ENCODE peak calls at places on chromosomes 2 and 18, in ten cellular contexts. X is GM13977; L is pancreas; U is GM23338; Q is WTC11; V is esophagus squamous epithelium; I is HFF-Myc; K is RWPE1; J is activated CD8-positive, alpha-beta T cell treated with anti-CD3 and anti-CD28 coated beads for 36 hours; A is transverse colon. R is an unnamed sample.

GRCh38 chr18:77206676-77207370 is 42.8 kb upstream of the GALR1 start:
- DNase-seq in X (no peak), L (no peak), U (no peak), Q (no peak), V (no peak), I (no peak), K (no peak), J (no peak), A (no peak), R (no peak)

GRCh38 chr2:222383255-222383654 is 41.1 kb upstream of the SGPP2 start:
- DNase-seq in X (no peak), L (no peak), U (no peak), Q (no peak), V (no peak), I (no peak), K (no peak), J (no peak), A (no peak), R (no peak)

GRCh38 chr2:73907840-73908452 is 15.1 kb downstream of the ACTG2 start:
- DNase-seq in X (peak), L (no peak), U (peak), Q (peak), V (no peak), I (no peak), K (no peak), J (peak), A (peak), R (peak)

GRCh38 chr2:229714736-229715541 is 584 bp upstream of the DNER start:
- DNase-seq in X (peak), L (peak), U (peak), Q (peak), V (no peak), I (no peak), K (peak), J (peak), A (peak), R (peak)

GRCh38 chr2:54456526-54457325 is 599 bp downstream of the SPTBN1 start:
- DNase-seq in X (peak), L (no peak), U (peak), Q (peak), V (no peak), I (no peak), K (peak), J (peak), A (peak), R (peak)

GRCh38 chr18:49362431-49362830 is 98.0 kb downstream of the DYM start:
- DNase-seq in X (no peak), L (no peak), U (no peak), Q (no peak), V (no peak), I (no peak), K (no peak), J (no peak), A (no peak), R (no peak)

GRCh38 chr2:224046752-224047151 is 7.7 kb upstream of the SERPINE2 start:
- DNase-seq in X (no peak), L (no peak), U (no peak), Q (no peak), V (no peak), I (no peak), K (no peak), J (no peak), A (no peak), R (no peak)

GRCh38 chr2:54606393-54606973 is 117.0 kb upstream of the EML6 start:
- DNase-seq in X (no peak), L (no peak), U (no peak), Q (no peak), V (no peak), I (no peak), K (no peak), J (peak), A (no peak), R (no peak)

GRCh38 chr18:63199743-63200241 is 119.8 kb downstream of the BCL2 start:
- DNase-seq in X (no peak), L (no peak), U (no peak), Q (no peak), V (no peak), I (no peak), K (no peak), J (peak), A (no peak), R (no peak)

GRCh38 chr2:72892506-72893173 is 5.4 kb downstream of the SPR start:
- DNase-seq in X (peak), L (peak), U (peak), Q (peak), V (no peak), I (no peak), K (peak), J (peak), A (peak), R (peak)

GRCh38 chr18:12930908-12931307 is 16.9 kb upstream of the SEH1L start:
- DNase-seq in X (no peak), L (no peak), U (no peak), Q (no peak), V (no peak), I (no peak), K (no peak), J (no peak), A (no peak), R (no peak)

GRCh38 chr2:42009657-42010580 is 37.9 kb upstream of the PKDCC start:
- DNase-seq in X (no peak), L (no peak), U (no peak), Q (no peak), V (no peak), I (no peak), K (no peak), J (peak), A (no peak), R (no peak)

GRCh38 chr2:240919161-240919781 is 13.1 kb downstream of the CROCC2 start:
- DNase-seq in X (no peak), L (peak), U (no peak), Q (no peak), V (no peak), I (no peak), K (no peak), J (no peak), A (peak), R (no peak)

GRCh38 chr2:176251928-176252327 is 17.3 kb upstream of the MTX2 start:
- DNase-seq in X (no peak), L (no peak), U (no peak), Q (no peak), V (no peak), I (no peak), K (peak), J (no peak), A (no peak), R (no peak)

GRCh38 chr2:226953206-226953605 is 117.4 kb downstream of the RHBDD1 start:
- DNase-seq in X (no peak), L (no peak), U (no peak), Q (no peak), V (no peak), I (no peak), K (no peak), J (no peak), A (no peak), R (no peak)

GRCh38 chr2:206212673-206213513 is 53.2 kb downstream of the EEF1B2 start:
- DNase-seq in X (no peak), L (no peak), U (peak), Q (no peak), V (no peak), I (no peak), K (peak), J (no peak), A (no peak), R (no peak)

GRCh38 chr2:111698743-111699554 is 185.0 kb downstream of the ANAPC1 start:
- DNase-seq in X (no peak), L (peak), U (peak), Q (no peak), V (peak), I (peak), K (peak), J (peak), A (peak), R (no peak)

GRCh38 chr2:234446404-234447076 is 50.3 kb downstream of the ARL4C start:
- DNase-seq in X (peak), L (peak), U (no peak), Q (no peak), V (peak), I (no peak), K (peak), J (peak), A (peak), R (peak)

GRCh38 chr18:59049726-59050660 is 89.7 kb upstream of the SEC11C start:
- DNase-seq in X (no peak), L (no peak), U (peak), Q (peak), V (no peak), I (no peak), K (no peak), J (no peak), A (no peak), R (no peak)

GRCh38 chr2:210318891-210319290 is 3.9 kb upstream of the MYL1 start:
- DNase-seq in X (no peak), L (no peak), U (no peak), Q (no peak), V (no peak), I (no peak), K (no peak), J (no peak), A (no peak), R (no peak)

GRCh38 chr2:130850788-130851623 is 14.3 kb downstream of the ARHGEF4 start:
- DNase-seq in X (no peak), L (no peak), U (no peak), Q (no peak), V (no peak), I (no peak), K (no peak), J (no peak), A (no peak), R (no peak)

GRCh38 chr2:86598966-86599365 is 24.7 kb downstream of the RNF103 start:
- DNase-seq in X (no peak), L (no peak), U (no peak), Q (no peak), V (no peak), I (no peak), K (peak), J (no peak), A (no peak), R (no peak)

GRCh38 chr2:135258193-135258592 is 206.1 kb downstream of the RAB3GAP1 start:
- DNase-seq in X (no peak), L (no peak), U (peak), Q (no peak), V (no peak), I (no peak), K (no peak), J (peak), A (no peak), R (no peak)

GRCh38 chr2:62554440-62554839 is 48.4 kb upstream of the TMEM17 start:
- DNase-seq in X (no peak), L (no peak), U (no peak), Q (no peak), V (no peak), I (no peak), K (no peak), J (no peak), A (no peak), R (no peak)

GRCh38 chr2:102439065-102439695 is 16.2 kb downstream of the IL18RAP start:
- DNase-seq in X (no peak), L (no peak), U (no peak), Q (no peak), V (no peak), I (no peak), K (no peak), J (no peak), A (no peak), R (no peak)

GRCh38 chr2:30716117-30716900 is 90.9 kb downstream of the CAPN13 start:
- DNase-seq in X (no peak), L (no peak), U (no peak), Q (no peak), V (no peak), I (no peak), K (no peak), J (no peak), A (no peak), R (no peak)

GRCh38 chr2:220493871-220494525 is 866.6 kb downstream of the SLC4A3 start:
- DNase-seq in X (no peak), L (no peak), U (no peak), Q (no peak), V (no peak), I (no peak), K (no peak), J (no peak), A (no peak), R (no peak)

GRCh38 chr2:127597984-127598380 is 48.0 kb upstream of the GPR17 start:
- DNase-seq in X (no peak), L (no peak), U (no peak), Q (no peak), V (no peak), I (no peak), K (no peak), J (no peak), A (no peak), R (no peak)

GRCh38 chr2:130327703-130328527 is 14.8 kb upstream of the IMP4 start:
- DNase-seq in X (no peak), L (no peak), U (peak), Q (peak), V (no peak), I (no peak), K (peak), J (no peak), A (no peak), R (no peak)

GRCh38 chr2:112006076-112006410 is 49.0 kb upstream of the TMEM87B start:
- DNase-seq in X (no peak), L (no peak), U (no peak), Q (no peak), V (no peak), I (no peak), K (peak), J (no peak), A (no peak), R (no peak)

GRCh38 chr2:147623328-147623727 is 221.5 kb upstream of the ACVR2A start:
- DNase-seq in X (peak), L (no peak), U (no peak), Q (no peak), V (no peak), I (no peak), K (no peak), J (peak), A (no peak), R (peak)

GRCh38 chr2:62340981-62341624 is 145.2 kb downstream of the B3GNT2 start:
- DNase-seq in X (no peak), L (peak), U (no peak), Q (no peak), V (no peak), I (no peak), K (no peak), J (peak), A (peak), R (peak)

GRCh38 chr2:167509585-167509984 is 621.3 kb downstream of the XIRP2 start:
- DNase-seq in X (no peak), L (no peak), U (peak), Q (no peak), V (no peak), I (no peak), K (peak), J (no peak), A (no peak), R (no peak)

GRCh38 chr18:58991127-58991798 is 126.6 kb downstream of the ZNF532 start:
- DNase-seq in X (peak), L (no peak), U (no peak), Q (no peak), V (no peak), I (no peak), K (no peak), J (peak), A (no peak), R (peak)

GRCh38 chr2:7269993-7270392 is 352.8 kb downstream of the RNF144A start:
- DNase-seq in X (no peak), L (no peak), U (no peak), Q (no peak), V (no peak), I (no peak), K (no peak), J (no peak), A (no peak), R (no peak)

GRCh38 chr2:20524412-20525040 is 77.7 kb downstream of the RHOB start:
- DNase-seq in X (peak), L (peak), U (no peak), Q (no peak), V (no peak), I (no peak), K (no peak), J (no peak), A (peak), R (peak)

GRCh38 chr2:241260911-241261310 is 54.6 kb downstream of the HDLBP start:
- DNase-seq in X (no peak), L (no peak), U (no peak), Q (no peak), V (no peak), I (no peak), K (no peak), J (no peak), A (no peak), R (no peak)

GRCh38 chr2:205585451-205586045 is 96.8 kb upstream of the NRP2 start:
- DNase-seq in X (no peak), L (no peak), U (no peak), Q (no peak), V (no peak), I (no peak), K (no peak), J (no peak), A (no peak), R (no peak)

GRCh38 chr2:216519154-216519762 is 20.6 kb downstream of the RPL37A start:
- DNase-seq in X (peak), L (peak), U (peak), Q (peak), V (no peak), I (peak), K (peak), J (peak), A (peak), R (peak)

GRCh38 chr2:58553937-58554336 is 312.8 kb upstream of the FANCL start:
- DNase-seq in X (peak), L (no peak), U (peak), Q (peak), V (no peak), I (no peak), K (no peak), J (peak), A (no peak), R (no peak)
- TF ChIP-seq CTCF in X (peak), L (no peak), U (peak), Q (no peak), V (no peak), I (peak), K (no peak), J (no peak), A (no peak), R (peak)

GRCh38 chr2:64910972-64911433 is 78.2 kb upstream of the SLC1A4 start:
- DNase-seq in X (no peak), L (no peak), U (no peak), Q (no peak), V (no peak), I (no peak), K (no peak), J (peak), A (no peak), R (no peak)

GRCh38 chr2:64908406-64908805 is 80.8 kb upstream of the SLC1A4 start:
- DNase-seq in X (no peak), L (no peak), U (no peak), Q (no peak), V (no peak), I (no peak), K (no peak), J (no peak), A (no peak), R (no peak)

GRCh38 chr2:64906853-64907536 is 82.2 kb upstream of the SLC1A4 start:
- DNase-seq in X (no peak), L (no peak), U (peak), Q (no peak), V (no peak), I (no peak), K (no peak), J (no peak), A (no peak), R (no peak)

GRCh38 chr2:64904405-64905329 is 84.5 kb upstream of the SLC1A4 start:
- DNase-seq in X (no peak), L (no peak), U (no peak), Q (no peak), V (no peak), I (no peak), K (no peak), J (no peak), A (no peak), R (no peak)

DNA sequence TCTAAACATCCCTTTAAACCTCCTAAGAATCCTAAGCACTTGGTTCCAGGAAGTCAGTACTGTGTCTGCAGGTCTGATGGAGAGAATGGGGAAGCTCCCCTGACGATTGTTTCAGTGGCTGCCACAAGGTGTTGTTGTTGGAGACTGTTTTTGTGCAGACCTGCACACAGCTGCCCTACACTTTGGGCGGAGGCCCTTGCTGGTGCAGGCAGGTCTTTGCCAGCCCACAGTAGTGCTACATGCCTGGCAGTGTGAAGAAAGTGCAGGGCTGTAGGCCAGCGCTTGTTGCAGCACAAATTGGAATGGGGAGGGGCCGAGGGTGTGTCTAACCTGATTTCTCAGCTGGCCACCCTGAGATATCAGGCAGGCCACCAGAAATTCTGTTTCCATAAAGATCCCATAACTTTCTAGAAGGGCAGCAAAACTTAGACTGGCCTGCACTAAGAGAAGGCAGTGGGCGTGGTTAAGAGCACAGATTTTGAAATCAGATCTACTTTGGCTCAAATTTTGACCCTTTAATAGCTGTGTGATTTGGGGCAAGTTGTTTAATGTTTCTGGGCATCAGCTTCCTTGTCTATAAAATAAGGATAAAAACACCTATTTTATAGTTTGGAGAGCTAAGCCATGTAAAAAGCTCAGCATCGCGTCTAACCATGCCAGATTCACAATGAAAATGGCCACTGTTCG is 83.7 kb upstream of the SLC1A4 start:
- DNase-seq in X (no peak), L (no peak), U (peak), Q (no peak), V (no peak), I (no peak), K (peak), J (no peak), A (peak), R (no peak)
- TF ChIP-seq CTCF in X (peak), L (no peak), U (no peak), Q (no peak), V (no peak), I (no peak), K (no peak), J (no peak), A (no peak), R (no peak)

GRCh38 chr2:100902833-100903405 is 83.0 kb downstream of the NPAS2 start:
- DNase-seq in X (no peak), L (no peak), U (no peak), Q (no peak), V (no peak), I (peak), K (peak), J (no peak), A (no peak), R (no peak)
- TF ChIP-seq CTCF in X (no peak), L (no peak), U (no peak), Q (no peak), V (no peak), I (peak), K (no peak), J (no peak), A (no peak), R (no peak)

GRCh38 chr2:199485732-199486335 is 28.1 kb upstream of the SATB2 start:
- DNase-seq in X (peak), L (peak), U (peak), Q (peak), V (no peak), I (peak), K (peak), J (peak), A (peak), R (no peak)

GRCh38 chr2:199490049-199490448 is 32.3 kb upstream of the SATB2 start:
- DNase-seq in X (no peak), L (no peak), U (no peak), Q (no peak), V (no peak), I (no peak), K (no peak), J (no peak), A (no peak), R (no peak)

GRCh38 chr2:199480966-199481365 is 23.2 kb upstream of the SATB2 start:
- DNase-seq in X (no peak), L (no peak), U (peak), Q (no peak), V (no peak), I (no peak), K (no peak), J (no peak), A (no peak), R (no peak)

GRCh38 chr2:199488772-199489400 is 31.1 kb upstream of the SATB2 start:
- DNase-seq in X (peak), L (peak), U (peak), Q (peak), V (no peak), I (peak), K (peak), J (peak), A (peak), R (peak)

GRCh38 chr2:199484927-199485326 is 27.2 kb upstream of the SATB2 start:
- DNase-seq in X (no peak), L (no peak), U (peak), Q (peak), V (no peak), I (no peak), K (no peak), J (no peak), A (peak), R (no peak)
- TF ChIP-seq CTCF in X (peak), L (no peak), U (peak), Q (no peak), V (no peak), I (peak), K (no peak), J (no peak), A (no peak), R (no peak)

GRCh38 chr2:85327757-85328617 is at the start of gene TGOLN2:
- DNase-seq in X (peak), L (peak), U (peak), Q (peak), V (peak), I (peak), K (peak), J (peak), A (peak), R (peak)
- TF ChIP-seq CTCF in X (no peak), L (no peak), U (no peak), Q (no peak), V (no peak), I (no peak), K (no peak), J (no peak), A (no peak), R (no peak)

DNA sequence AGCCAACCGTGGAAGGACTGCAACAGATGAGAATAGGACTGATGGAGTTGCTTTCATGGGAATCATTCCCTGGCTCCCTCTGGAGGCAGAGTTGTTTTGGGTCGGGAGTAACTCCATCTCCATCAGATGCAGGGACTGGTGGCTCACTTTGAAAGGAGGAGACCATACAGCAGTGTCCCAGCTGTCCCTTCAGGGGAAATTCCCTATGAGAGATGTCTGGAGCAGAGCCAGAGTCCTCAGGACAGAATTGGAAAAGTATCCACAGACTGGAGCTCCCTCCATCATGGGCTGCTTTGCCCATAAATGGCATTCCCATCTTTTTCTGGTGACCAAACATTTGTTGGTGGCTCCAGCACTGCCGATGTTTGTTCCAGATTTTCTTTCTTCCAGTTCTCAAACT is 144.3 kb downstream of the NCK2 start:
- DNase-seq in X (no peak), L (no peak), U (no peak), Q (no peak), V (no peak), I (no peak), K (no peak), J (no peak), A (no peak), R (no peak)
- TF ChIP-seq CTCF in X (no peak), L (no peak), U (no peak), Q (no peak), V (no peak), I (no peak), K (no peak), J (no peak), A (no peak), R (no peak)